ENCODE peak calls at places on chromosomes 7 and 10, in six cellular contexts. U is T-helper 1 cell; Q is nucleus accumbens; C is uterus; A is CD8-positive, alpha-beta T cell; Z is H4. B is an unnamed sample.

GRCh38 chr10:110168601-110169481 is 38.6 kb upstream of the MXI1 start:
- DNase-seq in Z (no peak), U (no peak), A (peak; percentile 48), C (no peak), Q (no peak), B (peak; percentile 49)

GRCh38 chr10:51227897-51228713 is 153.8 kb downstream of the PRKG1 start:
- DNase-seq in Z (no peak), Q (no peak), A (no peak), C (no peak), U (no peak), B (no peak)

GRCh38 chr10:125263551-125263950 is 103.2 kb upstream of the CTBP2 start:
- DNase-seq in A (no peak), Q (no peak), Z (no peak), C (no peak), U (no peak), B (no peak)

GRCh38 chr7:6401536-6401935 is 46.2 kb downstream of the DAGLB start:
- DNase-seq in Z (no peak), Q (no peak), A (no peak), C (no peak), U (no peak), B (no peak)

GRCh38 chr7:35004531-35005096 is 32.7 kb downstream of the DPY19L1 start:
- DNase-seq in Q (no peak), U (no peak), Z (peak; percentile 41), C (no peak), A (no peak), B (no peak)

GRCh38 chr10:5068274-5069017 is 25.8 kb upstream of the AKR1C3 start:
- DNase-seq in A (no peak), U (no peak), Q (no peak), C (no peak), Z (no peak), B (no peak)

GRCh38 chr7:122303971-122304603 is 463 bp downstream of the FEZF1 start:
- DNase-seq in Q (no peak), U (no peak), A (no peak), Z (no peak), C (no peak), B (no peak)

GRCh38 chr7:26156454-26157365 is 4.7 kb downstream of the NFE2L3 start:
- DNase-seq in C (no peak), A (no peak), Q (no peak), Z (peak; percentile 98), U (peak; percentile 25), B (no peak)

GRCh38 chr10:118571123-118571522 is 24.3 kb downstream of the PRLHR start:
- DNase-seq in Z (no peak), A (no peak), C (peak; percentile 74), U (no peak), Q (no peak), B (peak; percentile 20)

GRCh38 chr7:155449880-155450557 is 7.9 kb upstream of the EN2 start:
- DNase-seq in U (no peak), A (no peak), C (no peak), Q (no peak), Z (no peak), B (no peak)

GRCh38 chr7:37052673-37053072 is 328.4 kb upstream of the AOAH start:
- DNase-seq in A (no peak), Z (peak; percentile 52), C (no peak), U (no peak), Q (no peak), B (no peak)

GRCh38 chr7:101017099-101017777 is 2.6 kb upstream of the MUC17 start:
- DNase-seq in Q (peak; percentile 1), A (peak; percentile 82), C (peak; percentile 68), Z (peak; percentile 90), U (no peak), B (no peak)

GRCh38 chr7:81232084-81232799 is 313.4 kb upstream of the SEMA3C start:
- DNase-seq in Q (no peak), Z (no peak), C (no peak), U (no peak), A (no peak), B (no peak)

GRCh38 chr7:22786290-22786932 is 36.2 kb downstream of the TOMM7 start:
- DNase-seq in A (no peak), U (no peak), Q (no peak), Z (no peak), C (no peak), B (no peak)

GRCh38 chr10:92690211-92691041 is 671 bp downstream of the HHEX start:
- DNase-seq in Z (no peak), C (peak; percentile 50), Q (no peak), A (peak; percentile 72), U (peak; percentile 32), B (no peak)

B was measured in caudate nucleus.